ENCODE peak calls at places on chromosomes 16 and 17, in nine cellular contexts. Y, U, H, P, X, K, I, Z and B are unnamed samples.

GRCh38 chr17:17180141-17180603 is 26.0 kb downstream of the PLD6 start:
- DNase-seq in K (no peak), H (no peak), Z (peak; percentile 34), P (no peak), I (no peak), Y (no peak), U (no peak), X (no peak), B (no peak)

GRCh38 chr17:78379134-78379497 is 667 bp downstream of the PGS1 start:
- DNase-seq in P (no peak), U (no peak), X (no peak), H (no peak), I (peak; percentile 96), Z (no peak), Y (peak; percentile 78), K (no peak), B (no peak)

GRCh38 chr17:79748296-79749099 is 17.8 kb downstream of the ENPP7 start:
- DNase-seq in Y (no peak), H (no peak), X (no peak), I (no peak), K (no peak), U (no peak), Z (no peak), P (no peak), B (no peak)

GRCh38 chr16:65697061-65697460 is 575.2 kb upstream of the CDH11 start:
- DNase-seq in K (no peak), P (no peak), U (no peak), I (no peak), X (no peak), Y (no peak), H (no peak), Z (no peak), B (no peak)

GRCh38 chr17:49494937-49495841 is at the start of gene NGFR:
- DNase-seq in K (peak; percentile 70), Z (peak; percentile 38), U (no peak), P (peak; percentile 57), H (peak; percentile 39), Y (peak; percentile 58), I (peak; percentile 30), X (no peak), B (no peak)

GRCh38 chr17:81419333-81419885 is 24.2 kb downstream of the BAHCC1 start:
- DNase-seq in I (peak; percentile 71), U (no peak), Z (no peak), K (peak; percentile 73), H (peak; percentile 93), P (no peak), Y (peak; percentile 96), X (no peak), B (peak; percentile 87)

GRCh38 chr17:74099441-74100340 is 103.8 kb upstream of the RPL38 start:
- DNase-seq in P (no peak), H (no peak), Y (no peak), X (no peak), K (no peak), Z (no peak), U (no peak), I (no peak), B (no peak)

GRCh38 chr16:24070851-24071250 is 185.3 kb upstream of the CACNG3 start:
- DNase-seq in Y (peak; percentile 32), U (no peak), I (peak; percentile 70), H (no peak), Z (no peak), K (peak; percentile 64), X (no peak), P (no peak), B (peak; percentile 40)